ENCODE peak calls at places on chromosomes 11 and 22, in nine cellular contexts. One of them, this sample, is unnamed.

GRCh38 chr11:84215671-84216070 is 929.5 kb upstream of the CCDC90B start:
- DNase-seq in pancreas: no peak
- DNase-seq in psoas muscle: no peak
- DNase-seq in left ventricle myocardium inferior: no peak
- DNase-seq in esophagus squamous epithelium: no peak
- DNase-seq in heart right ventricle: no peak
- DNase-seq in aorta: no peak
- DNase-seq in IMR-90: no peak
- DNase-seq in CD8-positive, alpha-beta memory T cell: no peak
- DNase-seq in this sample: no peak

GRCh38 chr11:26780686-26781085 is 58.8 kb upstream of the SLC5A12 start:
- DNase-seq in esophagus squamous epithelium: no peak
- DNase-seq in heart right ventricle: no peak
- DNase-seq in pancreas: no peak
- DNase-seq in psoas muscle: no peak
- DNase-seq in aorta: no peak
- DNase-seq in IMR-90: peak; percentile 3
- DNase-seq in left ventricle myocardium inferior: no peak
- DNase-seq in CD8-positive, alpha-beta memory T cell: no peak
- DNase-seq in this sample: no peak

GRCh38 chr11:123357353-123357989 is 72.6 kb upstream of the GRAMD1B start:
- DNase-seq in pancreas: no peak
- DNase-seq in psoas muscle: no peak
- DNase-seq in IMR-90: no peak
- DNase-seq in heart right ventricle: no peak
- DNase-seq in esophagus squamous epithelium: no peak
- DNase-seq in aorta: no peak
- DNase-seq in CD8-positive, alpha-beta memory T cell: no peak
- DNase-seq in left ventricle myocardium inferior: no peak
- DNase-seq in this sample: no peak

GRCh38 chr22:41197808-41198585 is 7.1 kb upstream of the L3MBTL2 start:
- DNase-seq in CD8-positive, alpha-beta memory T cell: peak; percentile 39
- DNase-seq in pancreas: no peak
- DNase-seq in heart right ventricle: no peak
- DNase-seq in psoas muscle: no peak
- DNase-seq in left ventricle myocardium inferior: peak; percentile 52
- DNase-seq in esophagus squamous epithelium: no peak
- DNase-seq in IMR-90: no peak
- DNase-seq in aorta: peak; percentile 62
- DNase-seq in this sample: peak; percentile 82

GRCh38 chr22:20567371-20567847 is 60.0 kb downstream of the MED15 start:
- DNase-seq in pancreas: no peak
- DNase-seq in IMR-90: peak; percentile 66
- DNase-seq in esophagus squamous epithelium: no peak
- DNase-seq in left ventricle myocardium inferior: peak; percentile 6
- DNase-seq in heart right ventricle: no peak
- DNase-seq in CD8-positive, alpha-beta memory T cell: no peak
- DNase-seq in aorta: no peak
- DNase-seq in psoas muscle: no peak
- DNase-seq in this sample: no peak

GRCh38 chr11:29333993-29334780 is 682.6 kb downstream of the KCNA4 start:
- DNase-seq in psoas muscle: no peak
- DNase-seq in aorta: no peak
- DNase-seq in heart right ventricle: no peak
- DNase-seq in left ventricle myocardium inferior: no peak
- DNase-seq in CD8-positive, alpha-beta memory T cell: no peak
- DNase-seq in IMR-90: peak; percentile 88
- DNase-seq in esophagus squamous epithelium: no peak
- DNase-seq in pancreas: no peak
- DNase-seq in this sample: no peak

GRCh38 chr22:21975273-21975672 is 7.3 kb downstream of the TOP3B start:
- DNase-seq in esophagus squamous epithelium: no peak
- DNase-seq in IMR-90: no peak
- DNase-seq in pancreas: no peak
- DNase-seq in CD8-positive, alpha-beta memory T cell: no peak
- DNase-seq in heart right ventricle: no peak
- DNase-seq in aorta: no peak
- DNase-seq in left ventricle myocardium inferior: no peak
- DNase-seq in psoas muscle: no peak
- DNase-seq in this sample: no peak

GRCh38 chr11:27385245-27385644 is 22.2 kb upstream of the CCDC34 start:
- DNase-seq in heart right ventricle: no peak
- DNase-seq in pancreas: no peak
- DNase-seq in left ventricle myocardium inferior: no peak
- DNase-seq in aorta: peak; percentile 51
- DNase-seq in psoas muscle: no peak
- DNase-seq in esophagus squamous epithelium: no peak
- DNase-seq in IMR-90: peak; percentile 82
- DNase-seq in CD8-positive, alpha-beta memory T cell: no peak
- DNase-seq in this sample: no peak

GRCh38 chr11:9028591-9028990 is 24.8 kb upstream of the NRIP3 start:
- DNase-seq in IMR-90: no peak
- DNase-seq in CD8-positive, alpha-beta memory T cell: no peak
- DNase-seq in left ventricle myocardium inferior: no peak
- DNase-seq in aorta: no peak
- DNase-seq in psoas muscle: no peak
- DNase-seq in esophagus squamous epithelium: no peak
- DNase-seq in heart right ventricle: no peak
- DNase-seq in pancreas: no peak
- DNase-seq in this sample: no peak

GRCh38 chr11:105903113-105903512 is 118.9 kb downstream of the MSANTD4 start:
- DNase-seq in aorta: no peak
- DNase-seq in esophagus squamous epithelium: no peak
- DNase-seq in pancreas: no peak
- DNase-seq in heart right ventricle: no peak
- DNase-seq in CD8-positive, alpha-beta memory T cell: no peak
- DNase-seq in psoas muscle: no peak
- DNase-seq in left ventricle myocardium inferior: no peak
- DNase-seq in IMR-90: peak; percentile 30
- DNase-seq in this sample: no peak

GRCh38 chr22:19772673-19773469 is 12.3 kb downstream of the TBX1 start:
- DNase-seq in left ventricle myocardium inferior: no peak
- DNase-seq in pancreas: no peak
- DNase-seq in CD8-positive, alpha-beta memory T cell: no peak
- DNase-seq in heart right ventricle: no peak
- DNase-seq in IMR-90: no peak
- DNase-seq in aorta: peak; percentile 72
- DNase-seq in esophagus squamous epithelium: no peak
- DNase-seq in psoas muscle: peak; percentile 5
- DNase-seq in this sample: peak; percentile 73

GRCh38 chr11:3087821-3088800 is 30.9 kb upstream of the CARS1 start:
- DNase-seq in esophagus squamous epithelium: no peak
- DNase-seq in pancreas: no peak
- DNase-seq in CD8-positive, alpha-beta memory T cell: no peak
- DNase-seq in psoas muscle: no peak
- DNase-seq in left ventricle myocardium inferior: no peak
- DNase-seq in heart right ventricle: no peak
- DNase-seq in aorta: no peak
- DNase-seq in IMR-90: peak; percentile 10
- DNase-seq in this sample: peak; percentile 75

GRCh38 chr22:39908737-39909136 is 7.9 kb downstream of the GRAP2 start:
- DNase-seq in esophagus squamous epithelium: no peak
- DNase-seq in left ventricle myocardium inferior: no peak
- DNase-seq in CD8-positive, alpha-beta memory T cell: no peak
- DNase-seq in IMR-90: peak; percentile 8
- DNase-seq in psoas muscle: no peak
- DNase-seq in heart right ventricle: no peak
- DNase-seq in aorta: no peak
- DNase-seq in pancreas: no peak
- DNase-seq in this sample: no peak

GRCh38 chr11:129620705-129621104 is 194.9 kb upstream of the TMEM45B start:
- DNase-seq in IMR-90: no peak
- DNase-seq in heart right ventricle: no peak
- DNase-seq in pancreas: no peak
- DNase-seq in psoas muscle: no peak
- DNase-seq in esophagus squamous epithelium: no peak
- DNase-seq in CD8-positive, alpha-beta memory T cell: no peak
- DNase-seq in aorta: no peak
- DNase-seq in left ventricle myocardium inferior: no peak
- DNase-seq in this sample: no peak

DNA sequence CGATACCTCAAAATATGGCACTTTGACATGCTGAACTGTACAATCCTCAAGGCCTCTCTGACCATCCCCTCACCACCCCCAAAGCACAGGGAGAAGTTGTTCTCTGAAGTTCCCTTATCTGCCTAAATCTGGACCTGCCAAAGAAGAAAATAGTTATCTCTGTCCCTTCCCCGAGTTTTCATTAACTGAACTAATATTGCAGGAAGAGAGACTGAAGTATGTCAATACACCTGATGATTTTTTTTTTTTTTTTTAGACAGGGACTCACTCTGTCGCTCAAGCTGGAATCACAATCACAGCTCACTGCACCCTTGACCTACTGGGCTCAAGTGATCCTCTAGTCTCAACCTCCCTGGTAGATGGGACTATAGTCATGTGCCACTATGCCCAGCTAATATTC is 75.0 kb downstream of the SIK3 start:
- DNase-seq in aorta: no peak
- DNase-seq in pancreas: no peak
- DNase-seq in CD8-positive, alpha-beta memory T cell: no peak
- DNase-seq in esophagus squamous epithelium: no peak
- DNase-seq in left ventricle myocardium inferior: no peak
- DNase-seq in IMR-90: no peak
- DNase-seq in psoas muscle: no peak
- DNase-seq in heart right ventricle: no peak
- DNase-seq in this sample: no peak
- H3K4me1 ChIP-seq in aorta: no peaks in the 10 kb centered on the region
- H3K4me1 ChIP-seq in pancreas: peaks cover 26% of the 10 kb centered on the region
- H3K4me1 ChIP-seq in CD8-positive, alpha-beta memory T cell: peaks cover 42% of the 10 kb centered on the region
- H3K4me1 ChIP-seq in esophagus squamous epithelium: peaks cover 32% of the 10 kb centered on the region
- H3K4me1 ChIP-seq in left ventricle myocardium inferior: peaks cover 63% of the 10 kb centered on the region
- H3K4me1 ChIP-seq in IMR-90: peaks cover 4% of the 10 kb centered on the region
- H3K4me1 ChIP-seq in psoas muscle: peaks cover 17% of the 10 kb centered on the region
- H3K4me1 ChIP-seq in heart right ventricle: peaks cover 31% of the 10 kb centered on the region
- H3K4me1 ChIP-seq in this sample: peaks cover 4% of the 10 kb centered on the region

DNA sequence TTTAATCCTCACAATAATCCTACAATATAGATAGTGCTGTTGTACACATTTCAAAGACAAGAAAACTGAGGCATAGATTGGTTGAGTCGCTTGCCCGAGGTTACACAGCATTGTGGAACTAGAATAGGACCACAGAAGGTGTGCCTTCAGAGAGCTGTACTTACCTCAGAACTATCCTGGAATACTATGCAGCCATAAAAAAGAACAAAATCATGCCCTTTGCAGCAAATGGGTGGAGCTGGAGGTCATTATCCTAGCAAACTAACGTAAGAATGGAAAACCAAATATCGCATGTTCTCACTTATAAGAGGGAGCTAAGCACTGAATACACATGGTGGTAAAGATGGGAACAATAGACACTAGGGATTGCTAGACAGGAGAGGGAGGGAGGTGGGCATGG is 15.7 kb upstream of the NAV2 start:
- DNase-seq in aorta: no peak
- DNase-seq in heart right ventricle: no peak
- DNase-seq in esophagus squamous epithelium: no peak
- DNase-seq in psoas muscle: no peak
- DNase-seq in CD8-positive, alpha-beta memory T cell: no peak
- DNase-seq in pancreas: no peak
- DNase-seq in left ventricle myocardium inferior: no peak
- DNase-seq in IMR-90: no peak
- DNase-seq in this sample: no peak
- H3K4me3 ChIP-seq in aorta: no peak overlapping the region
- H3K4me3 ChIP-seq in heart right ventricle: no peak overlapping the region
- H3K4me3 ChIP-seq in esophagus squamous epithelium: no peak overlapping the region
- H3K4me3 ChIP-seq in psoas muscle: no peak overlapping the region
- H3K4me3 ChIP-seq in CD8-positive, alpha-beta memory T cell: no peak overlapping the region
- H3K4me3 ChIP-seq in pancreas: no peak overlapping the region
- H3K4me3 ChIP-seq in left ventricle myocardium inferior: no peak overlapping the region
- H3K4me3 ChIP-seq in IMR-90: no peak overlapping the region
- H3K4me3 ChIP-seq in this sample: no peak overlapping the region

DNA sequence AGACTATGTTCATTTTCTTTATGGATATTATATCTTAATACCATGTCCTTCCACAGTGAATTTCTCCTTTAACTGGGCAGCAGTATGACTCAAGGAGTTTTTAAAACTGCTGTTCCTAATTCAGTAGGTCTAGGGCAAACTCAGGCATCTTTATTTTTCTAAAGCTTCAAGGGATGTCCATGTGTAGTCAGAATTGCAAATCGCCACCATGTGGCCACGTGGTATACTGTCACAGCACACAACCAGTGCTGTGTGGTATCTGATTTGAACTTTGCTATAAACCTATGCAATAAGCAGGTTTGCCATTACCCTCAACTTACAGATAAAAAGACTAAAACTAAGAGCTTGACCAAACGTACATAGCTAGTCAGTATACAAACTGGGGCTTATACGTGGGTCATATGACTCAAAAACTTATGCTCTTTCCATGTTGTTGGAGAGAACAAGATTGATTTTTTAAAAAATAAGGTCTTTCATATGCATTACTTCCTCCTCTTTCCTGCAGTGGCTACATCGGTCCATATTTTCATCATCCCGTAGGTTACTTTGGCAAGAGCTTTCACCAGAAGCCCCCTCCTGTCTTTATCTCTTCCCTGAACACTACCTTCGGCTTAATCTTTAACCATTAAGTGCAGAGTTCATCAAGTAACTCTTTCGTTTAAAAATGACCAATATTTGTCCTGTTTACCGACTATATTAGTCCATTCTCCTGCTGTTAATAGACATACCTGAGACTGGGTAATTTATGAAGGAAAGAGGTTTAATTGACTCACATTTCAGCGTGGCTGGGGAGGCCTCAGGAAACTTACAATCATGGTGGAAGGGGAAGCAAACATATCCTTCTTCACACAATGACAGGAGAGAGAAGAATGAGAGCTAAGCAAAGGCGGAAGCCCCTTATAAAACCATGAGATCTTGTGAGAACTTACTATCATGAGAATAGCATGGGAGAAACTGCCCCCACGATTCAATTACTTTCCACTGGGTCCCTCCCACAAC is 8.0 kb upstream of the HTATIP2 start:
- DNase-seq in left ventricle myocardium inferior: no peak
- DNase-seq in esophagus squamous epithelium: no peak
- DNase-seq in psoas muscle: no peak
- DNase-seq in aorta: no peak
- DNase-seq in pancreas: no peak
- DNase-seq in CD8-positive, alpha-beta memory T cell: peak; percentile 21
- DNase-seq in heart right ventricle: no peak
- DNase-seq in IMR-90: peak; percentile 58
- DNase-seq in this sample: no peak
- H3K27ac ChIP-seq in left ventricle myocardium inferior: no peak overlapping the region
- H3K27ac ChIP-seq in esophagus squamous epithelium: no peak overlapping the region
- H3K27ac ChIP-seq in psoas muscle: no peak overlapping the region
- H3K27ac ChIP-seq in aorta: no peak overlapping the region
- H3K27ac ChIP-seq in pancreas: no peak overlapping the region
- H3K27ac ChIP-seq in CD8-positive, alpha-beta memory T cell: no peak overlapping the region
- H3K27ac ChIP-seq in heart right ventricle: no peak overlapping the region
- H3K27ac ChIP-seq in IMR-90: no peak overlapping the region
- H3K27ac ChIP-seq in this sample: no peak overlapping the region

DNA sequence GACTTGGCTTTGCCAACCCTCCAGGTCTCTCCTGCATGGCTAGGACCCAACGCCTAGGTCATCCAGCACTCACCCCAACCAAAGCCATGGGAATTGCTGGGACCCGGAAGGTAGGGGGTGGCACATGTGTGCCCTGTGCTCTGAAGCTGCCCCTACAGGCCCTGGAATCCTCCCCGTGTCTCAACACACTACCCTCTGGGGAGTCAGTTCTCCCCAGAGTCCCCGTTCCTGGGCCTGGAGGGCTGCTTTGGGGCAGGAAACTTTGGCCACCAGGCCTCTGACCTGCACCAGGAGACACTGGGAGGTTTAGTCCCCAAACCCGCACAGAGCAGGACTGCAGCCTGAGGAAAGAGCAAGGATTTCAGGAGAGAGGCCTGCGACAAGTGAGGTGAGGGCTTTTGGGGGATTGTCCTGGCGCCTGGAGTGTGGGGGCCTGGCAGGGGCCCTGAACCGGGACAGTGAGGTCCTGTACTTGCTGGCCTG is 495 bp upstream of the IFITM1 start:
- DNase-seq in heart right ventricle: no peak
- DNase-seq in esophagus squamous epithelium: no peak
- DNase-seq in aorta: peak; percentile 44
- DNase-seq in psoas muscle: no peak
- DNase-seq in pancreas: no peak
- DNase-seq in IMR-90: no peak
- DNase-seq in left ventricle myocardium inferior: no peak
- DNase-seq in CD8-positive, alpha-beta memory T cell: no peak
- DNase-seq in this sample: peak; percentile 75
- H3K4me1 ChIP-seq in heart right ventricle: peaks cover 47% of the 10 kb centered on the region
- H3K4me1 ChIP-seq in esophagus squamous epithelium: peaks cover 43% of the 10 kb centered on the region
- H3K4me1 ChIP-seq in aorta: no peaks in the 10 kb centered on the region
- H3K4me1 ChIP-seq in psoas muscle: peaks cover 9% of the 10 kb centered on the region
- H3K4me1 ChIP-seq in pancreas: peaks cover 5% of the 10 kb centered on the region
- H3K4me1 ChIP-seq in IMR-90: peaks cover 23% of the 10 kb centered on the region
- H3K4me1 ChIP-seq in left ventricle myocardium inferior: peaks cover 63% of the 10 kb centered on the region
- H3K4me1 ChIP-seq in CD8-positive, alpha-beta memory T cell: peaks cover 42% of the 10 kb centered on the region
- H3K4me1 ChIP-seq in this sample: peaks cover 20% of the 10 kb centered on the region

This sample was measured in kidney.